ENCODE peak calls at places on chromosomes 2 and 18, in eight cellular contexts. A is GM20000, X is GM06990, H is DND-41, I is HFF-Myc, B is esophagus muscularis mucosa, K is HFFc6, N is Calu3. L is an unnamed sample.

GRCh38 chr18:3140986-3141639 is 78.7 kb downstream of the MYOM1 start:
- DNase-seq in A (no peak), X (no peak), H (no peak), I (no peak), B (no peak), K (no peak), N (no peak), L (no peak)

GRCh38 chr18:27771571-27771970 is 405.4 kb downstream of the CDH2 start:
- DNase-seq in A (no peak), X (no peak), H (no peak), I (no peak), B (no peak), K (peak; percentile 2), N (no peak), L (no peak)

GRCh38 chr2:47664817-47665216 is 118.1 kb upstream of the MSH6 start:
- DNase-seq in A (no peak), X (no peak), H (peak; percentile 9), I (no peak), B (no peak), K (no peak), N (peak; percentile 12), L (no peak)

GRCh38 chr2:185145316-185146121 is 547.2 kb downstream of the ZNF804A start:
- DNase-seq in A (no peak), X (no peak), H (no peak), I (no peak), B (no peak), K (no peak), N (no peak), L (no peak)

GRCh38 chr18:23694642-23695430 is 5.6 kb downstream of the LAMA3 start:
- DNase-seq in A (no peak), X (no peak), H (no peak), I (no peak), B (no peak), K (no peak), N (no peak), L (no peak)

GRCh38 chr18:24659837-24660720 is 199.6 kb downstream of the HRH4 start:
- DNase-seq in A (no peak), X (peak; percentile 14), H (peak; percentile 62), I (no peak), B (peak; percentile 91), K (no peak), N (peak; percentile 24), L (no peak)

GRCh38 chr2:63048367-63049171 is 2.1 kb upstream of the OTX1 start:
- DNase-seq in A (peak; percentile 44), X (peak; percentile 41), H (no peak), I (no peak), B (no peak), K (no peak), N (no peak), L (no peak)

GRCh38 chr2:127661949-127662510 is 13.3 kb downstream of the LIMS2 start:
- DNase-seq in A (no peak), X (no peak), H (no peak), I (no peak), B (no peak), K (no peak), N (no peak), L (no peak)

GRCh38 chr2:234971494-234971893 is 19.7 kb downstream of the SH3BP4 start:
- DNase-seq in A (no peak), X (no peak), H (no peak), I (no peak), B (no peak), K (no peak), N (no peak), L (no peak)

GRCh38 chr2:12034303-12034861 is 287.9 kb downstream of the LPIN1 start:
- DNase-seq in A (no peak), X (peak; percentile 50), H (no peak), I (no peak), B (no peak), K (no peak), N (no peak), L (no peak)

GRCh38 chr2:28326469-28326805 is 66.2 kb upstream of the FOSL2 start:
- DNase-seq in A (no peak), X (no peak), H (no peak), I (no peak), B (no peak), K (no peak), N (no peak), L (no peak)

GRCh38 chr18:77899972-77900754 is 650.5 kb downstream of the GALR1 start:
- DNase-seq in A (peak; percentile 82), X (peak; percentile 32), H (no peak), I (no peak), B (no peak), K (no peak), N (peak; percentile 81), L (peak; percentile 52)

GRCh38 chr2:206774871-206775270 is 9.5 kb downstream of the FASTKD2 start:
- DNase-seq in A (no peak), X (no peak), H (no peak), I (no peak), B (no peak), K (no peak), N (no peak), L (no peak)

GRCh38 chr2:164903214-164903613 is 52.1 kb downstream of the SLC38A11 start:
- DNase-seq in A (no peak), X (no peak), H (no peak), I (no peak), B (no peak), K (peak; percentile 70), N (no peak), L (no peak)

GRCh38 chr2:33108483-33109443 is 162.0 kb downstream of the LTBP1 start:
- DNase-seq in A (no peak), X (no peak), H (no peak), I (peak; percentile 75), B (no peak), K (peak; percentile 67), N (no peak), L (no peak)

DNA sequence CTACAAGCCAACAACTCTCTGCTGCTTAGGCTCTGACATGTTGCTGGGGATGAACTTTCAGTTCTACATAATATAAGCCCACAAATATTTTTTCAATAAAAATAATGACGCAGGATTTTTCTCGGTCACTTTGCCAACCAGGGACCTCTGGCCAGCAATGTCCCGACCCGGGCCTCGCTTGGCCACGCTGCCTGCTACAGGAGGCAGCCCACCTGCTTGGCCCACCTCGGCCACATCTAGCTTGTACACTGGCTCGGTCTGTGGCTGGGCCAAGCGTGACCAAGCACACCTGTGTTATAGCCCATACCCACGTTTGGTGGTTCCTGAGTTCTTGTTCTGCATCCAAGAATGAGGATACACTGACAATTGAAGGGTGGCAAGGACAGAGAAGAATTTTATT is 773.5 kb downstream of the CPS1 start:
- DNase-seq in A (no peak), X (no peak), H (no peak), I (no peak), B (no peak), K (no peak), N (peak; percentile 32), L (no peak)
- TF ChIP-seq CTCF in A (no peak), X (no peak), H (no peak), I (no peak), B (no peak), K (no peak), N (no peak), L (no peak)

GRCh38 chr2:241577413-241578122 is 19.0 kb downstream of the BOK start:
- DNase-seq in A (no peak), X (no peak), H (no peak), I (no peak), B (no peak), K (no peak), N (no peak), L (no peak)

GRCh38 chr2:241575624-241576292 is 17.2 kb downstream of the BOK start:
- DNase-seq in A (no peak), X (no peak), H (no peak), I (no peak), B (no peak), K (no peak), N (no peak), L (no peak)

GRCh38 chr2:241574911-241575623 is 16.5 kb downstream of the BOK start:
- DNase-seq in A (no peak), X (no peak), H (no peak), I (no peak), B (no peak), K (no peak), N (no peak), L (no peak)

GRCh38 chr2:241573741-241574140 is 15.2 kb downstream of the BOK start:
- DNase-seq in A (no peak), X (no peak), H (no peak), I (no peak), B (no peak), K (no peak), N (no peak), L (no peak)

DNA sequence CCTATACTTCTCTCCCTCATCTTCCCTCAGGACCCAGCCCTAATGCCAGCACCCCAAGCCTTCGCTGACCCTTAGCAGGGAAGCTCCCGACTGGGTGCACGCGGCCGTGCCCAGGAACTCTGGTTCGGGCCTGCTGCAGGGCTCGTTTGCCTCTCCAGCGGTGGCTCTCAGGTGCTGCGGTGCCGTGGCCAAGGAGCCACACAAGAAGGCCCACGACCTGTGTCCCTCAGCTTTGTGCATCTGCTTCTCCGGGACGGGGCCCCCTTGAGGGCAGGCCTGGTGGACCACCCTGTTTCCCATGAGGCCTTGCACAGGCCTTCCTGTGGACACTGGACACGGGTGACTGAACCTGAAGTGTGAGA is 17.7 kb downstream of the BOK start:
- DNase-seq in A (no peak), X (no peak), H (no peak), I (no peak), B (no peak), K (no peak), N (no peak), L (no peak)
- TF ChIP-seq CTCF in A (no peak), X (no peak), H (no peak), I (no peak), B (no peak), K (no peak), N (no peak), L (no peak)

GRCh38 chr2:69151974-69152373 is 139.0 kb downstream of the ANTXR1 start:
- DNase-seq in A (no peak), X (no peak), H (no peak), I (no peak), B (no peak), K (no peak), N (no peak), L (no peak)

GRCh38 chr2:69143726-69144360 is 130.9 kb downstream of the ANTXR1 start:
- DNase-seq in A (no peak), X (no peak), H (no peak), I (no peak), B (no peak), K (peak; percentile 6), N (no peak), L (no peak)

GRCh38 chr2:69149631-69150215 is 136.7 kb downstream of the ANTXR1 start:
- DNase-seq in A (no peak), X (no peak), H (no peak), I (no peak), B (no peak), K (no peak), N (no peak), L (no peak)

GRCh38 chr2:69145204-69145603 is 132.2 kb downstream of the ANTXR1 start:
- DNase-seq in A (no peak), X (no peak), H (no peak), I (no peak), B (no peak), K (no peak), N (no peak), L (no peak)

GRCh38 chr2:69147841-69148533 is 135.0 kb downstream of the ANTXR1 start:
- DNase-seq in A (no peak), X (no peak), H (no peak), I (no peak), B (no peak), K (no peak), N (no peak), L (no peak)
- TF ChIP-seq CTCF in A (no peak), X (no peak), H (no peak), I (no peak), B (no peak), K (no peak), N (no peak), L (no peak)

GRCh38 chr2:129233751-129234406 is 745.6 kb upstream of the RAB6C start:
- DNase-seq in A (peak; percentile 22), X (no peak), H (no peak), I (no peak), B (peak; percentile 86), K (no peak), N (no peak), L (no peak)
- TF ChIP-seq CTCF in A (no peak), X (peak; percentile 31), H (peak; percentile 46), I (no peak), B (no peak), K (no peak), N (no peak), L (no peak)